ENCODE peak calls at places on chromosomes 4 and X, in eight cellular contexts. One of them, this sample, is unnamed.

GRCh38 chr4:4693258-4693657 is 151.4 kb upstream of the STX18 start:
- DNase-seq in effector memory CD4-positive, alpha-beta T cell: no peak
- DNase-seq in activated CD8-positive, alpha-beta memory T cell treated with anti-CD3 and anti-CD28 coated beads for 48 hours: no peak
- DNase-seq in OCI-M1: no peak
- DNase-seq in nucleus accumbens: no peak
- DNase-seq in fibroblast of pulmonary artery: no peak
- DNase-seq in WTC11: no peak
- DNase-seq in RPMI8226: peak
- DNase-seq in this sample: no peak

GRCh38 chrX:5857232-5857631 is 371.4 kb downstream of the NLGN4X start:
- DNase-seq in activated CD8-positive, alpha-beta memory T cell treated with anti-CD3 and anti-CD28 coated beads for 48 hours: no peak
- DNase-seq in effector memory CD4-positive, alpha-beta T cell: no peak
- DNase-seq in RPMI8226: peak
- DNase-seq in nucleus accumbens: no peak
- DNase-seq in fibroblast of pulmonary artery: no peak
- DNase-seq in WTC11: no peak
- DNase-seq in OCI-M1: peak
- DNase-seq in this sample: no peak

GRCh38 chrX:78517124-78517523 is 142.0 kb downstream of the RTL3 start:
- DNase-seq in effector memory CD4-positive, alpha-beta T cell: peak
- DNase-seq in fibroblast of pulmonary artery: peak
- DNase-seq in nucleus accumbens: no peak
- DNase-seq in activated CD8-positive, alpha-beta memory T cell treated with anti-CD3 and anti-CD28 coated beads for 48 hours: no peak
- DNase-seq in RPMI8226: no peak
- DNase-seq in OCI-M1: no peak
- DNase-seq in WTC11: no peak
- DNase-seq in this sample: no peak

GRCh38 chrX:45601052-45601451 is 400.4 kb upstream of the DIPK2B start:
- DNase-seq in nucleus accumbens: no peak
- DNase-seq in WTC11: no peak
- DNase-seq in effector memory CD4-positive, alpha-beta T cell: no peak
- DNase-seq in fibroblast of pulmonary artery: no peak
- DNase-seq in activated CD8-positive, alpha-beta memory T cell treated with anti-CD3 and anti-CD28 coated beads for 48 hours: no peak
- DNase-seq in RPMI8226: no peak
- DNase-seq in OCI-M1: no peak
- DNase-seq in this sample: no peak

GRCh38 chrX:102712967-102713677 is 874 bp downstream of the GPRASP2 start:
- DNase-seq in fibroblast of pulmonary artery: peak
- DNase-seq in activated CD8-positive, alpha-beta memory T cell treated with anti-CD3 and anti-CD28 coated beads for 48 hours: no peak
- DNase-seq in WTC11: peak
- DNase-seq in effector memory CD4-positive, alpha-beta T cell: no peak
- DNase-seq in nucleus accumbens: peak
- DNase-seq in OCI-M1: no peak
- DNase-seq in RPMI8226: no peak
- DNase-seq in this sample: no peak

GRCh38 chr4:185542626-185543336 is 7.5 kb upstream of the PDLIM3 start:
- DNase-seq in fibroblast of pulmonary artery: peak
- DNase-seq in nucleus accumbens: no peak
- DNase-seq in OCI-M1: no peak
- DNase-seq in effector memory CD4-positive, alpha-beta T cell: no peak
- DNase-seq in RPMI8226: no peak
- DNase-seq in WTC11: no peak
- DNase-seq in activated CD8-positive, alpha-beta memory T cell treated with anti-CD3 and anti-CD28 coated beads for 48 hours: no peak
- DNase-seq in this sample: peak

GRCh38 chr4:2615821-2616220 is 79.4 kb downstream of the FAM193A start:
- DNase-seq in nucleus accumbens: no peak
- DNase-seq in fibroblast of pulmonary artery: no peak
- DNase-seq in effector memory CD4-positive, alpha-beta T cell: no peak
- DNase-seq in RPMI8226: no peak
- DNase-seq in WTC11: no peak
- DNase-seq in activated CD8-positive, alpha-beta memory T cell treated with anti-CD3 and anti-CD28 coated beads for 48 hours: no peak
- DNase-seq in OCI-M1: no peak
- DNase-seq in this sample: no peak

GRCh38 chr4:42436950-42437349 is 39.7 kb downstream of the SHISA3 start:
- DNase-seq in effector memory CD4-positive, alpha-beta T cell: no peak
- DNase-seq in OCI-M1: no peak
- DNase-seq in WTC11: no peak
- DNase-seq in nucleus accumbens: no peak
- DNase-seq in fibroblast of pulmonary artery: no peak
- DNase-seq in activated CD8-positive, alpha-beta memory T cell treated with anti-CD3 and anti-CD28 coated beads for 48 hours: no peak
- DNase-seq in RPMI8226: no peak
- DNase-seq in this sample: no peak

GRCh38 chr4:182764137-182764536 is 153.0 kb downstream of the DCTD start:
- DNase-seq in nucleus accumbens: no peak
- DNase-seq in RPMI8226: no peak
- DNase-seq in OCI-M1: no peak
- DNase-seq in activated CD8-positive, alpha-beta memory T cell treated with anti-CD3 and anti-CD28 coated beads for 48 hours: no peak
- DNase-seq in WTC11: no peak
- DNase-seq in fibroblast of pulmonary artery: peak
- DNase-seq in effector memory CD4-positive, alpha-beta T cell: no peak
- DNase-seq in this sample: no peak

GRCh38 chr4:6769138-6769983 is 13.2 kb upstream of the KIAA0232 start:
- DNase-seq in RPMI8226: no peak
- DNase-seq in WTC11: no peak
- DNase-seq in fibroblast of pulmonary artery: no peak
- DNase-seq in OCI-M1: no peak
- DNase-seq in activated CD8-positive, alpha-beta memory T cell treated with anti-CD3 and anti-CD28 coated beads for 48 hours: no peak
- DNase-seq in effector memory CD4-positive, alpha-beta T cell: no peak
- DNase-seq in nucleus accumbens: no peak
- DNase-seq in this sample: peak

GRCh38 chr4:159101983-159102622 is 776 bp upstream of the RAPGEF2 start:
- DNase-seq in WTC11: no peak
- DNase-seq in activated CD8-positive, alpha-beta memory T cell treated with anti-CD3 and anti-CD28 coated beads for 48 hours: no peak
- DNase-seq in effector memory CD4-positive, alpha-beta T cell: no peak
- DNase-seq in nucleus accumbens: no peak
- DNase-seq in RPMI8226: no peak
- DNase-seq in fibroblast of pulmonary artery: no peak
- DNase-seq in OCI-M1: no peak
- DNase-seq in this sample: no peak

GRCh38 chr4:82618321-82618720 is 56.5 kb upstream of the TMEM150C start:
- DNase-seq in fibroblast of pulmonary artery: no peak
- DNase-seq in RPMI8226: no peak
- DNase-seq in activated CD8-positive, alpha-beta memory T cell treated with anti-CD3 and anti-CD28 coated beads for 48 hours: no peak
- DNase-seq in WTC11: no peak
- DNase-seq in effector memory CD4-positive, alpha-beta T cell: no peak
- DNase-seq in OCI-M1: no peak
- DNase-seq in nucleus accumbens: no peak
- DNase-seq in this sample: no peak

GRCh38 chr4:1226167-1226514 is 22.8 kb downstream of the CTBP1 start:
- DNase-seq in RPMI8226: no peak
- DNase-seq in nucleus accumbens: no peak
- DNase-seq in effector memory CD4-positive, alpha-beta T cell: no peak
- DNase-seq in fibroblast of pulmonary artery: no peak
- DNase-seq in activated CD8-positive, alpha-beta memory T cell treated with anti-CD3 and anti-CD28 coated beads for 48 hours: no peak
- DNase-seq in WTC11: no peak
- DNase-seq in OCI-M1: no peak
- DNase-seq in this sample: peak

GRCh38 chrX:101108293-101108692 is 10.3 kb downstream of the CENPI start:
- DNase-seq in nucleus accumbens: no peak
- DNase-seq in RPMI8226: no peak
- DNase-seq in WTC11: no peak
- DNase-seq in effector memory CD4-positive, alpha-beta T cell: no peak
- DNase-seq in OCI-M1: no peak
- DNase-seq in fibroblast of pulmonary artery: peak
- DNase-seq in activated CD8-positive, alpha-beta memory T cell treated with anti-CD3 and anti-CD28 coated beads for 48 hours: no peak
- DNase-seq in this sample: no peak

GRCh38 chr4:7447236-7447635 is 12.5 kb upstream of the PSAPL1 start:
- DNase-seq in activated CD8-positive, alpha-beta memory T cell treated with anti-CD3 and anti-CD28 coated beads for 48 hours: no peak
- DNase-seq in RPMI8226: no peak
- DNase-seq in nucleus accumbens: no peak
- DNase-seq in fibroblast of pulmonary artery: no peak
- DNase-seq in WTC11: no peak
- DNase-seq in effector memory CD4-positive, alpha-beta T cell: no peak
- DNase-seq in OCI-M1: no peak
- DNase-seq in this sample: no peak

GRCh38 chr4:87973283-87974169 is 2.0 kb upstream of the SPP1 start:
- DNase-seq in effector memory CD4-positive, alpha-beta T cell: no peak
- DNase-seq in activated CD8-positive, alpha-beta memory T cell treated with anti-CD3 and anti-CD28 coated beads for 48 hours: no peak
- DNase-seq in WTC11: peak
- DNase-seq in nucleus accumbens: peak
- DNase-seq in RPMI8226: peak
- DNase-seq in fibroblast of pulmonary artery: peak
- DNase-seq in OCI-M1: peak
- DNase-seq in this sample: peak

GRCh38 chr4:136369073-136369472 is 1163.2 kb downstream of the PCDH18 start:
- DNase-seq in fibroblast of pulmonary artery: peak
- DNase-seq in OCI-M1: peak
- DNase-seq in effector memory CD4-positive, alpha-beta T cell: no peak
- DNase-seq in nucleus accumbens: no peak
- DNase-seq in activated CD8-positive, alpha-beta memory T cell treated with anti-CD3 and anti-CD28 coated beads for 48 hours: no peak
- DNase-seq in WTC11: no peak
- DNase-seq in RPMI8226: no peak
- DNase-seq in this sample: no peak

GRCh38 chr4:112252234-112252633 is 20.6 kb downstream of the AP1AR start:
- DNase-seq in nucleus accumbens: no peak
- DNase-seq in activated CD8-positive, alpha-beta memory T cell treated with anti-CD3 and anti-CD28 coated beads for 48 hours: no peak
- DNase-seq in OCI-M1: no peak
- DNase-seq in WTC11: no peak
- DNase-seq in RPMI8226: no peak
- DNase-seq in effector memory CD4-positive, alpha-beta T cell: no peak
- DNase-seq in fibroblast of pulmonary artery: no peak
- DNase-seq in this sample: no peak

GRCh38 chrX:18973527-18974192 is 10.3 kb downstream of the PHKA2 start:
- DNase-seq in nucleus accumbens: no peak
- DNase-seq in activated CD8-positive, alpha-beta memory T cell treated with anti-CD3 and anti-CD28 coated beads for 48 hours: no peak
- DNase-seq in WTC11: no peak
- DNase-seq in OCI-M1: no peak
- DNase-seq in effector memory CD4-positive, alpha-beta T cell: no peak
- DNase-seq in fibroblast of pulmonary artery: peak
- DNase-seq in RPMI8226: no peak
- DNase-seq in this sample: no peak

GRCh38 chr4:8504279-8505007 is 63.9 kb downstream of the TRMT44 start:
- DNase-seq in nucleus accumbens: no peak
- DNase-seq in fibroblast of pulmonary artery: no peak
- DNase-seq in RPMI8226: no peak
- DNase-seq in WTC11: no peak
- DNase-seq in OCI-M1: no peak
- DNase-seq in activated CD8-positive, alpha-beta memory T cell treated with anti-CD3 and anti-CD28 coated beads for 48 hours: no peak
- DNase-seq in effector memory CD4-positive, alpha-beta T cell: no peak
- DNase-seq in this sample: no peak

GRCh38 chr4:160772668-160773067 is 1391.1 kb downstream of the FSTL5 start:
- DNase-seq in RPMI8226: no peak
- DNase-seq in activated CD8-positive, alpha-beta memory T cell treated with anti-CD3 and anti-CD28 coated beads for 48 hours: no peak
- DNase-seq in fibroblast of pulmonary artery: no peak
- DNase-seq in OCI-M1: no peak
- DNase-seq in effector memory CD4-positive, alpha-beta T cell: no peak
- DNase-seq in nucleus accumbens: no peak
- DNase-seq in WTC11: no peak
- DNase-seq in this sample: no peak

GRCh38 chrX:36562986-36563385 is 445.2 kb upstream of the FAM47C start:
- DNase-seq in WTC11: no peak
- DNase-seq in OCI-M1: no peak
- DNase-seq in nucleus accumbens: no peak
- DNase-seq in fibroblast of pulmonary artery: no peak
- DNase-seq in RPMI8226: no peak
- DNase-seq in activated CD8-positive, alpha-beta memory T cell treated with anti-CD3 and anti-CD28 coated beads for 48 hours: no peak
- DNase-seq in effector memory CD4-positive, alpha-beta T cell: no peak
- DNase-seq in this sample: no peak

GRCh38 chr4:127782025-127782274 is 172 bp upstream of the HSPA4L start:
- DNase-seq in OCI-M1: no peak
- DNase-seq in fibroblast of pulmonary artery: peak
- DNase-seq in RPMI8226: peak
- DNase-seq in nucleus accumbens: peak
- DNase-seq in effector memory CD4-positive, alpha-beta T cell: no peak
- DNase-seq in WTC11: peak
- DNase-seq in activated CD8-positive, alpha-beta memory T cell treated with anti-CD3 and anti-CD28 coated beads for 48 hours: peak
- DNase-seq in this sample: peak

GRCh38 chrX:118536687-118537461 is 41.3 kb downstream of the DOCK11 start:
- DNase-seq in activated CD8-positive, alpha-beta memory T cell treated with anti-CD3 and anti-CD28 coated beads for 48 hours: no peak
- DNase-seq in nucleus accumbens: no peak
- DNase-seq in RPMI8226: peak
- DNase-seq in effector memory CD4-positive, alpha-beta T cell: peak
- DNase-seq in WTC11: peak
- DNase-seq in fibroblast of pulmonary artery: peak
- DNase-seq in OCI-M1: peak
- DNase-seq in this sample: no peak

GRCh38 chr4:1972414-1972813 is 36.4 kb downstream of the NELFA start:
- DNase-seq in RPMI8226: no peak
- DNase-seq in WTC11: no peak
- DNase-seq in nucleus accumbens: no peak
- DNase-seq in fibroblast of pulmonary artery: no peak
- DNase-seq in effector memory CD4-positive, alpha-beta T cell: no peak
- DNase-seq in OCI-M1: no peak
- DNase-seq in activated CD8-positive, alpha-beta memory T cell treated with anti-CD3 and anti-CD28 coated beads for 48 hours: no peak
- DNase-seq in this sample: no peak

GRCh38 chrX:134908235-134908834 is 82.5 kb upstream of the SMIM10 start:
- DNase-seq in OCI-M1: peak
- DNase-seq in effector memory CD4-positive, alpha-beta T cell: no peak
- DNase-seq in WTC11: no peak
- DNase-seq in nucleus accumbens: no peak
- DNase-seq in fibroblast of pulmonary artery: peak
- DNase-seq in activated CD8-positive, alpha-beta memory T cell treated with anti-CD3 and anti-CD28 coated beads for 48 hours: no peak
- DNase-seq in RPMI8226: no peak
- DNase-seq in this sample: no peak

GRCh38 chr4:6047130-6047673 is 29.0 kb upstream of the C4orf50 start:
- DNase-seq in fibroblast of pulmonary artery: no peak
- DNase-seq in RPMI8226: peak
- DNase-seq in effector memory CD4-positive, alpha-beta T cell: no peak
- DNase-seq in nucleus accumbens: no peak
- DNase-seq in activated CD8-positive, alpha-beta memory T cell treated with anti-CD3 and anti-CD28 coated beads for 48 hours: no peak
- DNase-seq in WTC11: peak
- DNase-seq in OCI-M1: no peak
- DNase-seq in this sample: no peak

GRCh38 chr4:48016141-48017107 is at the start of the genes CNGA1 and NIPAL1:
- DNase-seq in activated CD8-positive, alpha-beta memory T cell treated with anti-CD3 and anti-CD28 coated beads for 48 hours: peak
- DNase-seq in fibroblast of pulmonary artery: peak
- DNase-seq in WTC11: peak
- DNase-seq in OCI-M1: peak
- DNase-seq in RPMI8226: peak
- DNase-seq in effector memory CD4-positive, alpha-beta T cell: peak
- DNase-seq in nucleus accumbens: peak
- DNase-seq in this sample: peak

GRCh38 chrX:57752866-57753265 is 72.8 kb upstream of the NLRP2B start:
- DNase-seq in RPMI8226: peak
- DNase-seq in effector memory CD4-positive, alpha-beta T cell: no peak
- DNase-seq in OCI-M1: peak
- DNase-seq in fibroblast of pulmonary artery: no peak
- DNase-seq in activated CD8-positive, alpha-beta memory T cell treated with anti-CD3 and anti-CD28 coated beads for 48 hours: no peak
- DNase-seq in nucleus accumbens: no peak
- DNase-seq in WTC11: peak
- DNase-seq in this sample: no peak

GRCh38 chr4:37909690-37910486 is 19.0 kb downstream of the TBC1D1 start:
- DNase-seq in fibroblast of pulmonary artery: no peak
- DNase-seq in OCI-M1: no peak
- DNase-seq in effector memory CD4-positive, alpha-beta T cell: no peak
- DNase-seq in RPMI8226: no peak
- DNase-seq in nucleus accumbens: no peak
- DNase-seq in WTC11: no peak
- DNase-seq in activated CD8-positive, alpha-beta memory T cell treated with anti-CD3 and anti-CD28 coated beads for 48 hours: no peak
- DNase-seq in this sample: no peak

GRCh38 chr4:150007512-150007911 is 70.7 kb upstream of the DCLK2 start:
- DNase-seq in fibroblast of pulmonary artery: peak
- DNase-seq in activated CD8-positive, alpha-beta memory T cell treated with anti-CD3 and anti-CD28 coated beads for 48 hours: no peak
- DNase-seq in effector memory CD4-positive, alpha-beta T cell: no peak
- DNase-seq in WTC11: no peak
- DNase-seq in RPMI8226: no peak
- DNase-seq in nucleus accumbens: no peak
- DNase-seq in OCI-M1: no peak
- DNase-seq in this sample: no peak